ENCODE peak calls at places on chromosomes 7 and 10, in four cellular contexts. One of them, this sample, is unnamed.

GRCh38 chr7:128841961-128842673 is 11.9 kb downstream of the FLNC start:
- DNase-seq in aorta: peak
- DNase-seq in HepG2: no peak
- DNase-seq in cardiac muscle cell: peak
- DNase-seq in this sample: peak

GRCh38 chr7:15503603-15504280 is 58.1 kb downstream of the AGMO start:
- DNase-seq in HepG2: no peak
- DNase-seq in aorta: no peak
- DNase-seq in cardiac muscle cell: peak
- DNase-seq in this sample: no peak

GRCh38 chr7:14483663-14484062 is 418.9 kb downstream of the DGKB start:
- DNase-seq in cardiac muscle cell: no peak
- DNase-seq in HepG2: no peak
- DNase-seq in aorta: no peak
- DNase-seq in this sample: no peak

GRCh38 chr10:43202657-43203490 is 64.0 kb downstream of the RASGEF1A start:
- DNase-seq in cardiac muscle cell: peak
- DNase-seq in aorta: peak
- DNase-seq in HepG2: no peak
- DNase-seq in this sample: no peak

GRCh38 chr7:130090745-130091532 is 20.6 kb downstream of the KLHDC10 start:
- DNase-seq in cardiac muscle cell: no peak
- DNase-seq in HepG2: no peak
- DNase-seq in aorta: no peak
- DNase-seq in this sample: no peak

GRCh38 chr10:124990671-124991625 is 49.0 kb downstream of the ZRANB1 start:
- DNase-seq in HepG2: no peak
- DNase-seq in aorta: no peak
- DNase-seq in cardiac muscle cell: no peak
- DNase-seq in this sample: no peak

GRCh38 chr7:152313879-152314604 is 121.8 kb downstream of the KMT2C start:
- DNase-seq in aorta: no peak
- DNase-seq in cardiac muscle cell: peak
- DNase-seq in HepG2: no peak
- DNase-seq in this sample: peak

GRCh38 chr10:27542812-27543211 is 38.7 kb downstream of the RAB18 start:
- DNase-seq in cardiac muscle cell: peak
- DNase-seq in HepG2: no peak
- DNase-seq in aorta: no peak
- DNase-seq in this sample: no peak

GRCh38 chr7:55018361-55019328 is at the start of gene EGFR:
- DNase-seq in HepG2: no peak
- DNase-seq in cardiac muscle cell: peak
- DNase-seq in aorta: peak
- DNase-seq in this sample: no peak

GRCh38 chr10:116272497-116273221 is at the start of gene GFRA1:
- DNase-seq in aorta: peak
- DNase-seq in HepG2: no peak
- DNase-seq in cardiac muscle cell: peak
- DNase-seq in this sample: no peak

GRCh38 chr7:13159467-13160184 is 472.2 kb downstream of the ARL4A start:
- DNase-seq in HepG2: no peak
- DNase-seq in aorta: no peak
- DNase-seq in cardiac muscle cell: no peak
- DNase-seq in this sample: no peak

GRCh38 chr7:149724661-149725425 is 48.5 kb downstream of the ZNF467 start:
- DNase-seq in HepG2: no peak
- DNase-seq in cardiac muscle cell: no peak
- DNase-seq in aorta: peak
- DNase-seq in this sample: no peak

GRCh38 chr7:44382459-44383300 is 57.3 kb upstream of the CAMK2B start:
- DNase-seq in HepG2: no peak
- DNase-seq in aorta: no peak
- DNase-seq in cardiac muscle cell: no peak
- DNase-seq in this sample: no peak

GRCh38 chr10:42952358-42952757 is 124.5 kb upstream of the RET start:
- DNase-seq in cardiac muscle cell: no peak
- DNase-seq in HepG2: peak
- DNase-seq in aorta: peak
- DNase-seq in this sample: no peak

GRCh38 chr10:55263327-55263726 is 462.3 kb upstream of the PCDH15 start:
- DNase-seq in cardiac muscle cell: no peak
- DNase-seq in aorta: no peak
- DNase-seq in HepG2: no peak
- DNase-seq in this sample: no peak

GRCh38 chr10:30114871-30115270 is 55.5 kb upstream of the JCAD start:
- DNase-seq in aorta: no peak
- DNase-seq in HepG2: no peak
- DNase-seq in cardiac muscle cell: peak
- DNase-seq in this sample: no peak

GRCh38 chr10:74177140-74177677 is 26.2 kb downstream of the ADK start:
- DNase-seq in aorta: peak
- DNase-seq in cardiac muscle cell: peak
- DNase-seq in HepG2: peak
- DNase-seq in this sample: peak

GRCh38 chr10:77602913-77603528 is 34.6 kb downstream of the KCNMA1 start:
- DNase-seq in HepG2: no peak
- DNase-seq in cardiac muscle cell: no peak
- DNase-seq in aorta: no peak
- DNase-seq in this sample: no peak

GRCh38 chr7:128891110-128891941 is 19.2 kb downstream of the KCP start:
- DNase-seq in cardiac muscle cell: no peak
- DNase-seq in HepG2: no peak
- DNase-seq in aorta: peak
- DNase-seq in this sample: no peak

GRCh38 chr10:5631936-5632335 is 34.5 kb downstream of the ASB13 start:
- DNase-seq in HepG2: no peak
- DNase-seq in cardiac muscle cell: no peak
- DNase-seq in aorta: no peak
- DNase-seq in this sample: no peak

GRCh38 chr10:69958232-69958902 is 94.3 kb upstream of the MACROH2A2 start:
- DNase-seq in HepG2: peak
- DNase-seq in cardiac muscle cell: peak
- DNase-seq in aorta: no peak
- DNase-seq in this sample: no peak

GRCh38 chr7:80302078-80302477 is 167.4 kb downstream of the GNAI1 start:
- DNase-seq in HepG2: no peak
- DNase-seq in aorta: no peak
- DNase-seq in cardiac muscle cell: no peak
- DNase-seq in this sample: no peak

GRCh38 chr10:127906548-127907377 is at the start of gene PTPRE:
- DNase-seq in HepG2: no peak
- DNase-seq in aorta: peak
- DNase-seq in cardiac muscle cell: peak
- DNase-seq in this sample: peak

DNA sequence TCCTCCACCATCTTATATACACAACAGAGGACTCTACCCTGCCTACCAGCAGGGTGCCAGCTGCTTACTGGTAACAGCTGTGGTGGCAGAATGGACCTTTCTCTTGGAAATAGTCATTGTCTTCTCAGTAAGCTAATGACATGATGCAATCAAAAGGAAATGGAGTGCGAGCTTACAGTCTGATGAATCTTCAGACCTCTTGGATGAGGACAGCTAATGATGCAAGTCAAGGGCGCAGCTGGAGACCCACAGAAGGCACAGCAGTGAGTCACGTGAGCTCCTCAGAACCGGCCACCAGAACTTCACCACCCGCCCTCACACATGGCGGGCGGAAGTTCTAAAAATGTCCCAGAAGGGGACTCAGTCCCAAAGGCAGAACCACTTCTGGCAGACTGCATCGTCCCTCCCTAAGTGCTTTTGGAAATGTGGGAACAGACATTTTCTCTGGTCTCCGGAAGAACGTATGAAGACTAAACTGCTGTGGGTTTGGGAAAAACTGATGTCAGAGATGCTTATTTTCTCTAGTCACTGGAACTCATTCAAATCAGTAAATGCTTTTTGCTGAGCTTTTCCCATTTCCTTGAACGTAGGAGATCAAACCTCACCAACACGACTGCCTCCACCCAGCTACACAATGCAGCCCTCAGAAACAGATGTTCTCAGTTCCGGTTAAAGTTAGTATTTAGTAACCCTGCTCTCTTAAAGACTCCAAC is 96.4 kb downstream of the FAS start:
- DNase-seq in aorta: peak
- DNase-seq in cardiac muscle cell: peak
- DNase-seq in HepG2: no peak
- DNase-seq in this sample: no peak
- H3K27ac ChIP-seq in aorta: no peak
- H3K27ac ChIP-seq in cardiac muscle cell: no peak
- H3K27ac ChIP-seq in HepG2: no peak
- H3K27ac ChIP-seq in this sample: no peak

DNA sequence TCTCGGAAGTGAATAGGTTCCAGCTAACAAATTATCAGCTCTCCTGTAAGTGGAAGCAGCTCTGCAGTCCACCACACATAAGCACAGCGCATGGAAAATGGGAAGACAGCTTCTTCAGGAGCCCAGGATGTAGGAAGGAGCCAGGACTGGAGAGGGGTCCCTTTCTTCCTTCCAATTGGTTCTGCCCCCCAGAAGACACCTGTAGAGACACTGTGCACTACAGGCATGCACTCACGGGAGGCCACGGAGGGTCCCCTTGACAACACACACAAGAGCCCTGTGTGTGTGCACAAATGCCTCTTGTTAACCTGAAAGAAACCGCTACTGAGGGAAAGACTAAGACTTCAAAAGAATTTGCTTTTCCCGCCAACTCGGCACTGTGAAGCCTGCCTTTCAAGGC is 66.4 kb downstream of the SCRN1 start:
- DNase-seq in aorta: no peak
- DNase-seq in cardiac muscle cell: no peak
- DNase-seq in HepG2: no peak
- DNase-seq in this sample: no peak
- H3K27ac ChIP-seq in aorta: no peak
- H3K27ac ChIP-seq in cardiac muscle cell: no peak
- H3K27ac ChIP-seq in HepG2: no peak
- H3K27ac ChIP-seq in this sample: no peak

DNA sequence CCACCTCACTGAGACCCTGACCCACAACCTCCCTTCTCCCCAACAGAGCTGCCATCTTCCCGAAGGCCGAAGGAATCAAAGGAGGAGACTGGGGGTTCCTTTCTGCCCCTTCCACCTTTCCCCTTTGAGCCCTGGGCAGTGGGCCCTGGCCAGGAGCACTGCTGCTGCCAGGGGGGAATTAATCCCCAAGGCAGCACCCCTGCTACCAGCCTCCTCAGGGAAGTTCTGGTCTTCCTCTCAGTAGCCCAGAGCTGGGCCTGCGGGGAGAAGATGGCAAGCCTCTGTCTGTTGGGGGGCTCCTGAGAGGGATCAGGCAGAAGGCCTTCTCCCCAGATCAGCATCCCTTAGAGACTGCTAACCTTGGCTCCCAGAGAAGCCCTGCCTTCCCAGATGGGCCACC is 25.5 kb downstream of the DPCD start:
- DNase-seq in cardiac muscle cell: no peak
- DNase-seq in HepG2: no peak
- DNase-seq in aorta: no peak
- DNase-seq in this sample: no peak
- H3K27ac ChIP-seq in cardiac muscle cell: no peak
- H3K27ac ChIP-seq in HepG2: no peak
- H3K27ac ChIP-seq in aorta: no peak
- H3K27ac ChIP-seq in this sample: no peak

GRCh38 chr10:132226586-132227405 is 40.0 kb downstream of the DPYSL4 start:
- DNase-seq in cardiac muscle cell: no peak
- DNase-seq in HepG2: no peak
- DNase-seq in aorta: no peak
- DNase-seq in this sample: no peak
- H3K27ac ChIP-seq in cardiac muscle cell: no peak
- H3K27ac ChIP-seq in HepG2: no peak
- H3K27ac ChIP-seq in aorta: no peak
- H3K27ac ChIP-seq in this sample: no peak

DNA sequence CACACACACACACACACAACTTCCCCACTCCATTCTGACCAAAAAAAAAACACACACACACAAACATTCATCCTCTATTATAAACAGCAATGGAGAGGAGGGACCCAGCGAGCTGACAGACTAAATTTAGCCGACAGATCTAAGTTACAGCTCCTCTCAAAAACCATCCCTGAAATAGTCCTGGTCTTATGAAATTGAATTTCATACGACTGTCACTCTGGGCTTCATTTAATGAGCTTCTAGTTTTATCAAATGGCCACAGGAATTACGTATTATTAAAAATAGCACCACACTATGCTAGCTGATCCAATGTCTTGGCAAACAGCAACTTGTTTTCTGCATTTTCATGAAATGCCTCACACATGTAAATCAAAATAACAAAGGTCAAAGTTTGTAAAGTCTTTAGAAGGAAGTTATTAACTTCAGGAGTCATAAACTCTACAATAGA is 131.3 kb upstream of the ASAH2 start:
- DNase-seq in HepG2: no peak
- DNase-seq in cardiac muscle cell: no peak
- DNase-seq in aorta: no peak
- DNase-seq in this sample: no peak
- H3K27ac ChIP-seq in HepG2: no peak
- H3K27ac ChIP-seq in cardiac muscle cell: no peak
- H3K27ac ChIP-seq in aorta: no peak
- H3K27ac ChIP-seq in this sample: no peak

GRCh38 chr10:67533376-67533775 is 162.6 kb downstream of the CTNNA3 start:
- DNase-seq in aorta: no peak
- DNase-seq in HepG2: no peak
- DNase-seq in cardiac muscle cell: no peak
- DNase-seq in this sample: no peak

DNA sequence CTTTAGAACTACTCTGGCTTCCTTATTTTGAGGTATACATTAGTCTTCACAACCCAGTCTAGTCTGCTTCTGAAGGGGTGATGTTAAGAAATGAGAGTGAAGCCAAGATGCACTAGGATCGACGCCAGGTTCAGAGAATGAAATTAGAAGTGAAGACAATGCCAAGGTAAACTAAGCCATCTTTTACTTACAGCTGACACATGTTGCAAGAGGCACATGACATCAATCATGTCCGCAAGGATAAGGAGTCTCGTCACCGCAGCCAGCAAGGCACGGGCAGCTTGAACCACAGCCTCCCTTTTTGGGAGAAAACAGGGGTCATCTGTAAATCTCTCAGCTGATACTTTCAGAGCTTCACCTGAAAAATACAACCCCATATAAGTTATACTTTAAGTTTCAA is 156.7 kb downstream of the CTNNA3 start:
- DNase-seq in cardiac muscle cell: peak
- DNase-seq in aorta: no peak
- DNase-seq in HepG2: no peak
- DNase-seq in this sample: no peak
- H3K27ac ChIP-seq in cardiac muscle cell: no peak
- H3K27ac ChIP-seq in aorta: no peak
- H3K27ac ChIP-seq in HepG2: no peak
- H3K27ac ChIP-seq in this sample: no peak